ENCODE peak calls at places on chromosomes 5 and 9, in nine cellular contexts. One of them, this sample, is unnamed.

GRCh38 chr9:11086561-11086960 is 473.8 kb upstream of the PTPRD start:
- DNase-seq in ACHN: no peak
- DNase-seq in activated CD4-positive, alpha-beta T cell treated with anti-CD3 and anti-CD28 coated beads, Interleukin-2, amount 50 U/mL, for 1 hour: no peak
- DNase-seq in AG20443: no peak
- DNase-seq in Calu3: no peak
- DNase-seq in Right ventricle myocardium inferior: no peak
- DNase-seq in GM04504: no peak
- DNase-seq in NCI-H526: no peak
- DNase-seq in B cell: no peak
- DNase-seq in this sample: no peak

GRCh38 chr9:21331676-21332402 is 3.4 kb downstream of the KLHL9 start:
- DNase-seq in ACHN: no peak
- DNase-seq in activated CD4-positive, alpha-beta T cell treated with anti-CD3 and anti-CD28 coated beads, Interleukin-2, amount 50 U/mL, for 1 hour: no peak
- DNase-seq in AG20443: no peak
- DNase-seq in Calu3: no peak
- DNase-seq in Right ventricle myocardium inferior: no peak
- DNase-seq in GM04504: no peak
- DNase-seq in NCI-H526: no peak
- DNase-seq in B cell: no peak
- DNase-seq in this sample: no peak

GRCh38 chr5:7878381-7878873 is 9.5 kb downstream of the MTRR start:
- DNase-seq in ACHN: peak; percentile 19
- DNase-seq in activated CD4-positive, alpha-beta T cell treated with anti-CD3 and anti-CD28 coated beads, Interleukin-2, amount 50 U/mL, for 1 hour: no peak
- DNase-seq in AG20443: peak; percentile 42
- DNase-seq in Calu3: no peak
- DNase-seq in Right ventricle myocardium inferior: no peak
- DNase-seq in GM04504: no peak
- DNase-seq in NCI-H526: no peak
- DNase-seq in B cell: no peak
- DNase-seq in this sample: no peak

GRCh38 chr9:134624119-134624826 is 17.3 kb upstream of the COL5A1 start:
- DNase-seq in ACHN: no peak
- DNase-seq in activated CD4-positive, alpha-beta T cell treated with anti-CD3 and anti-CD28 coated beads, Interleukin-2, amount 50 U/mL, for 1 hour: no peak
- DNase-seq in AG20443: peak; percentile 64
- DNase-seq in Calu3: no peak
- DNase-seq in Right ventricle myocardium inferior: no peak
- DNase-seq in GM04504: no peak
- DNase-seq in NCI-H526: no peak
- DNase-seq in B cell: no peak
- DNase-seq in this sample: no peak

GRCh38 chr5:69467442-69468225 is 25.0 kb upstream of the OCLN start:
- DNase-seq in ACHN: no peak
- DNase-seq in activated CD4-positive, alpha-beta T cell treated with anti-CD3 and anti-CD28 coated beads, Interleukin-2, amount 50 U/mL, for 1 hour: no peak
- DNase-seq in AG20443: no peak
- DNase-seq in Calu3: no peak
- DNase-seq in Right ventricle myocardium inferior: no peak
- DNase-seq in GM04504: no peak
- DNase-seq in NCI-H526: no peak
- DNase-seq in B cell: no peak
- DNase-seq in this sample: no peak

GRCh38 chr5:74393943-74394342 is 246.6 kb downstream of the ENC1 start:
- DNase-seq in ACHN: no peak
- DNase-seq in activated CD4-positive, alpha-beta T cell treated with anti-CD3 and anti-CD28 coated beads, Interleukin-2, amount 50 U/mL, for 1 hour: no peak
- DNase-seq in AG20443: no peak
- DNase-seq in Calu3: no peak
- DNase-seq in Right ventricle myocardium inferior: no peak
- DNase-seq in GM04504: no peak
- DNase-seq in NCI-H526: no peak
- DNase-seq in B cell: no peak
- DNase-seq in this sample: no peak

GRCh38 chr5:171924493-171925122 is 81.8 kb downstream of the FBXW11 start:
- DNase-seq in ACHN: no peak
- DNase-seq in activated CD4-positive, alpha-beta T cell treated with anti-CD3 and anti-CD28 coated beads, Interleukin-2, amount 50 U/mL, for 1 hour: no peak
- DNase-seq in AG20443: no peak
- DNase-seq in Calu3: no peak
- DNase-seq in Right ventricle myocardium inferior: no peak
- DNase-seq in GM04504: no peak
- DNase-seq in NCI-H526: no peak
- DNase-seq in B cell: no peak
- DNase-seq in this sample: no peak

GRCh38 chr9:98658965-98659364 is 49.8 kb downstream of the GABBR2 start:
- DNase-seq in ACHN: no peak
- DNase-seq in activated CD4-positive, alpha-beta T cell treated with anti-CD3 and anti-CD28 coated beads, Interleukin-2, amount 50 U/mL, for 1 hour: no peak
- DNase-seq in AG20443: peak; percentile 22
- DNase-seq in Calu3: no peak
- DNase-seq in Right ventricle myocardium inferior: no peak
- DNase-seq in GM04504: peak; percentile 33
- DNase-seq in NCI-H526: no peak
- DNase-seq in B cell: no peak
- DNase-seq in this sample: no peak

GRCh38 chr5:102114525-102115069 is 181.5 kb downstream of the SLCO4C1 start:
- DNase-seq in ACHN: no peak
- DNase-seq in activated CD4-positive, alpha-beta T cell treated with anti-CD3 and anti-CD28 coated beads, Interleukin-2, amount 50 U/mL, for 1 hour: no peak
- DNase-seq in AG20443: no peak
- DNase-seq in Calu3: no peak
- DNase-seq in Right ventricle myocardium inferior: no peak
- DNase-seq in GM04504: no peak
- DNase-seq in NCI-H526: no peak
- DNase-seq in B cell: no peak
- DNase-seq in this sample: no peak

GRCh38 chr9:95880011-95880690 is 4.7 kb downstream of the ERCC6L2 start:
- DNase-seq in ACHN: no peak
- DNase-seq in activated CD4-positive, alpha-beta T cell treated with anti-CD3 and anti-CD28 coated beads, Interleukin-2, amount 50 U/mL, for 1 hour: no peak
- DNase-seq in AG20443: no peak
- DNase-seq in Calu3: no peak
- DNase-seq in Right ventricle myocardium inferior: no peak
- DNase-seq in GM04504: no peak
- DNase-seq in NCI-H526: no peak
- DNase-seq in B cell: no peak
- DNase-seq in this sample: peak; percentile 17

GRCh38 chr5:181217111-181217804 is 5.8 kb upstream of the TRIM41 start:
- DNase-seq in ACHN: peak; percentile 62
- DNase-seq in activated CD4-positive, alpha-beta T cell treated with anti-CD3 and anti-CD28 coated beads, Interleukin-2, amount 50 U/mL, for 1 hour: peak; percentile 63
- DNase-seq in AG20443: peak; percentile 52
- DNase-seq in Calu3: peak; percentile 67
- DNase-seq in Right ventricle myocardium inferior: no peak
- DNase-seq in GM04504: no peak
- DNase-seq in NCI-H526: no peak
- DNase-seq in B cell: peak; percentile 72
- DNase-seq in this sample: peak; percentile 65

GRCh38 chr5:172607213-172607793 is 33.8 kb upstream of the NEURL1B start:
- DNase-seq in ACHN: no peak
- DNase-seq in activated CD4-positive, alpha-beta T cell treated with anti-CD3 and anti-CD28 coated beads, Interleukin-2, amount 50 U/mL, for 1 hour: no peak
- DNase-seq in AG20443: no peak
- DNase-seq in Calu3: no peak
- DNase-seq in Right ventricle myocardium inferior: peak; percentile 86
- DNase-seq in GM04504: no peak
- DNase-seq in NCI-H526: no peak
- DNase-seq in B cell: no peak
- DNase-seq in this sample: no peak

GRCh38 chr5:169331292-169331852 is 30.4 kb upstream of the SLIT3 start:
- DNase-seq in ACHN: no peak
- DNase-seq in activated CD4-positive, alpha-beta T cell treated with anti-CD3 and anti-CD28 coated beads, Interleukin-2, amount 50 U/mL, for 1 hour: no peak
- DNase-seq in AG20443: peak; percentile 44
- DNase-seq in Calu3: no peak
- DNase-seq in Right ventricle myocardium inferior: no peak
- DNase-seq in GM04504: no peak
- DNase-seq in NCI-H526: no peak
- DNase-seq in B cell: no peak
- DNase-seq in this sample: no peak

GRCh38 chr5:139064613-139065012 is 133.6 kb downstream of the SIL1 start:
- DNase-seq in ACHN: peak; percentile 10
- DNase-seq in activated CD4-positive, alpha-beta T cell treated with anti-CD3 and anti-CD28 coated beads, Interleukin-2, amount 50 U/mL, for 1 hour: no peak
- DNase-seq in AG20443: no peak
- DNase-seq in Calu3: peak; percentile 41
- DNase-seq in Right ventricle myocardium inferior: no peak
- DNase-seq in GM04504: no peak
- DNase-seq in NCI-H526: no peak
- DNase-seq in B cell: no peak
- DNase-seq in this sample: no peak

GRCh38 chr5:150759334-150759583 is 442 bp upstream of the DCTN4 start:
- DNase-seq in ACHN: no peak
- DNase-seq in activated CD4-positive, alpha-beta T cell treated with anti-CD3 and anti-CD28 coated beads, Interleukin-2, amount 50 U/mL, for 1 hour: no peak
- DNase-seq in AG20443: no peak
- DNase-seq in Calu3: no peak
- DNase-seq in Right ventricle myocardium inferior: no peak
- DNase-seq in GM04504: no peak
- DNase-seq in NCI-H526: no peak
- DNase-seq in B cell: no peak
- DNase-seq in this sample: no peak

GRCh38 chr5:157280511-157280910 is 14.6 kb downstream of the CYFIP2 start:
- DNase-seq in ACHN: no peak
- DNase-seq in activated CD4-positive, alpha-beta T cell treated with anti-CD3 and anti-CD28 coated beads, Interleukin-2, amount 50 U/mL, for 1 hour: no peak
- DNase-seq in AG20443: no peak
- DNase-seq in Calu3: no peak
- DNase-seq in Right ventricle myocardium inferior: no peak
- DNase-seq in GM04504: no peak
- DNase-seq in NCI-H526: no peak
- DNase-seq in B cell: no peak
- DNase-seq in this sample: no peak

GRCh38 chr5:146940295-146940694 is 61.7 kb upstream of the PPP2R2B start:
- DNase-seq in ACHN: no peak
- DNase-seq in activated CD4-positive, alpha-beta T cell treated with anti-CD3 and anti-CD28 coated beads, Interleukin-2, amount 50 U/mL, for 1 hour: no peak
- DNase-seq in AG20443: no peak
- DNase-seq in Calu3: no peak
- DNase-seq in Right ventricle myocardium inferior: no peak
- DNase-seq in GM04504: no peak
- DNase-seq in NCI-H526: no peak
- DNase-seq in B cell: no peak
- DNase-seq in this sample: no peak

GRCh38 chr5:132176543-132176945 is 51.1 kb downstream of the P4HA2 start:
- DNase-seq in ACHN: no peak
- DNase-seq in activated CD4-positive, alpha-beta T cell treated with anti-CD3 and anti-CD28 coated beads, Interleukin-2, amount 50 U/mL, for 1 hour: no peak
- DNase-seq in AG20443: no peak
- DNase-seq in Calu3: no peak
- DNase-seq in Right ventricle myocardium inferior: no peak
- DNase-seq in GM04504: no peak
- DNase-seq in NCI-H526: no peak
- DNase-seq in B cell: no peak
- DNase-seq in this sample: no peak

GRCh38 chr5:72523960-72524582 is 16.9 kb upstream of the ZNF366 start:
- DNase-seq in ACHN: peak; percentile 62
- DNase-seq in activated CD4-positive, alpha-beta T cell treated with anti-CD3 and anti-CD28 coated beads, Interleukin-2, amount 50 U/mL, for 1 hour: no peak
- DNase-seq in AG20443: peak; percentile 41
- DNase-seq in Calu3: peak; percentile 13
- DNase-seq in Right ventricle myocardium inferior: no peak
- DNase-seq in GM04504: peak; percentile 54
- DNase-seq in NCI-H526: peak; percentile 32
- DNase-seq in B cell: peak; percentile 57
- DNase-seq in this sample: no peak

GRCh38 chr9:133855802-133856592 is 117.8 kb upstream of the SARDH start:
- DNase-seq in ACHN: no peak
- DNase-seq in activated CD4-positive, alpha-beta T cell treated with anti-CD3 and anti-CD28 coated beads, Interleukin-2, amount 50 U/mL, for 1 hour: no peak
- DNase-seq in AG20443: no peak
- DNase-seq in Calu3: no peak
- DNase-seq in Right ventricle myocardium inferior: no peak
- DNase-seq in GM04504: peak; percentile 94
- DNase-seq in NCI-H526: no peak
- DNase-seq in B cell: no peak
- DNase-seq in this sample: no peak

GRCh38 chr5:133824661-133825254 is 143.7 kb downstream of the C5orf15 start:
- DNase-seq in ACHN: no peak
- DNase-seq in activated CD4-positive, alpha-beta T cell treated with anti-CD3 and anti-CD28 coated beads, Interleukin-2, amount 50 U/mL, for 1 hour: no peak
- DNase-seq in AG20443: no peak
- DNase-seq in Calu3: no peak
- DNase-seq in Right ventricle myocardium inferior: no peak
- DNase-seq in GM04504: no peak
- DNase-seq in NCI-H526: no peak
- DNase-seq in B cell: no peak
- DNase-seq in this sample: no peak

GRCh38 chr5:115424030-115424429 is 120.5 kb downstream of the FEM1C start:
- DNase-seq in ACHN: no peak
- DNase-seq in activated CD4-positive, alpha-beta T cell treated with anti-CD3 and anti-CD28 coated beads, Interleukin-2, amount 50 U/mL, for 1 hour: no peak
- DNase-seq in AG20443: no peak
- DNase-seq in Calu3: no peak
- DNase-seq in Right ventricle myocardium inferior: no peak
- DNase-seq in GM04504: no peak
- DNase-seq in NCI-H526: no peak
- DNase-seq in B cell: no peak
- DNase-seq in this sample: no peak

GRCh38 chr5:43017438-43017820 is 22.7 kb downstream of the ANXA2R start:
- DNase-seq in ACHN: no peak
- DNase-seq in activated CD4-positive, alpha-beta T cell treated with anti-CD3 and anti-CD28 coated beads, Interleukin-2, amount 50 U/mL, for 1 hour: no peak
- DNase-seq in AG20443: peak; percentile 39
- DNase-seq in Calu3: no peak
- DNase-seq in Right ventricle myocardium inferior: no peak
- DNase-seq in GM04504: no peak
- DNase-seq in NCI-H526: peak; percentile 61
- DNase-seq in B cell: no peak
- DNase-seq in this sample: no peak

GRCh38 chr5:66796306-66797292 is 200.4 kb downstream of the MAST4 start:
- DNase-seq in ACHN: no peak
- DNase-seq in activated CD4-positive, alpha-beta T cell treated with anti-CD3 and anti-CD28 coated beads, Interleukin-2, amount 50 U/mL, for 1 hour: no peak
- DNase-seq in AG20443: peak; percentile 47
- DNase-seq in Calu3: peak; percentile 21
- DNase-seq in Right ventricle myocardium inferior: no peak
- DNase-seq in GM04504: no peak
- DNase-seq in NCI-H526: no peak
- DNase-seq in B cell: no peak
- DNase-seq in this sample: no peak

GRCh38 chr9:112894031-112894430 is 3.4 kb upstream of the SLC46A2 start:
- DNase-seq in ACHN: no peak
- DNase-seq in activated CD4-positive, alpha-beta T cell treated with anti-CD3 and anti-CD28 coated beads, Interleukin-2, amount 50 U/mL, for 1 hour: no peak
- DNase-seq in AG20443: peak; percentile 32
- DNase-seq in Calu3: no peak
- DNase-seq in Right ventricle myocardium inferior: no peak
- DNase-seq in GM04504: no peak
- DNase-seq in NCI-H526: no peak
- DNase-seq in B cell: no peak
- DNase-seq in this sample: no peak

GRCh38 chr5:181181650-181182565 is 23.1 kb downstream of the TRIM7 start:
- DNase-seq in ACHN: peak; percentile 77
- DNase-seq in activated CD4-positive, alpha-beta T cell treated with anti-CD3 and anti-CD28 coated beads, Interleukin-2, amount 50 U/mL, for 1 hour: peak; percentile 59
- DNase-seq in AG20443: peak; percentile 69
- DNase-seq in Calu3: peak; percentile 84
- DNase-seq in Right ventricle myocardium inferior: no peak
- DNase-seq in GM04504: no peak
- DNase-seq in NCI-H526: no peak
- DNase-seq in B cell: peak; percentile 77
- DNase-seq in this sample: peak; percentile 68

GRCh38 chr9:115422932-115423440 is 305.0 kb upstream of the TNC start:
- DNase-seq in ACHN: no peak
- DNase-seq in activated CD4-positive, alpha-beta T cell treated with anti-CD3 and anti-CD28 coated beads, Interleukin-2, amount 50 U/mL, for 1 hour: no peak
- DNase-seq in AG20443: no peak
- DNase-seq in Calu3: no peak
- DNase-seq in Right ventricle myocardium inferior: no peak
- DNase-seq in GM04504: no peak
- DNase-seq in NCI-H526: no peak
- DNase-seq in B cell: no peak
- DNase-seq in this sample: no peak

GRCh38 chr5:36073595-36074216 is 7.0 kb upstream of the UGT3A2 start:
- DNase-seq in ACHN: no peak
- DNase-seq in activated CD4-positive, alpha-beta T cell treated with anti-CD3 and anti-CD28 coated beads, Interleukin-2, amount 50 U/mL, for 1 hour: no peak
- DNase-seq in AG20443: no peak
- DNase-seq in Calu3: no peak
- DNase-seq in Right ventricle myocardium inferior: no peak
- DNase-seq in GM04504: no peak
- DNase-seq in NCI-H526: peak; percentile 70
- DNase-seq in B cell: peak; percentile 2
- DNase-seq in this sample: no peak

GRCh38 chr5:73558950-73559349 is 6.5 kb downstream of the ANKRA2 start:
- DNase-seq in ACHN: peak; percentile 18
- DNase-seq in activated CD4-positive, alpha-beta T cell treated with anti-CD3 and anti-CD28 coated beads, Interleukin-2, amount 50 U/mL, for 1 hour: no peak
- DNase-seq in AG20443: no peak
- DNase-seq in Calu3: no peak
- DNase-seq in Right ventricle myocardium inferior: no peak
- DNase-seq in GM04504: no peak
- DNase-seq in NCI-H526: no peak
- DNase-seq in B cell: no peak
- DNase-seq in this sample: no peak

GRCh38 chr9:126836216-126836615 is 24.2 kb upstream of the ZBTB34 start:
- DNase-seq in ACHN: no peak
- DNase-seq in activated CD4-positive, alpha-beta T cell treated with anti-CD3 and anti-CD28 coated beads, Interleukin-2, amount 50 U/mL, for 1 hour: no peak
- DNase-seq in AG20443: no peak
- DNase-seq in Calu3: no peak
- DNase-seq in Right ventricle myocardium inferior: no peak
- DNase-seq in GM04504: peak; percentile 18
- DNase-seq in NCI-H526: no peak
- DNase-seq in B cell: no peak
- DNase-seq in this sample: no peak

GRCh38 chr9:34961574-34962480 is 3.7 kb downstream of the PHF24 start:
- DNase-seq in ACHN: peak; percentile 23
- DNase-seq in activated CD4-positive, alpha-beta T cell treated with anti-CD3 and anti-CD28 coated beads, Interleukin-2, amount 50 U/mL, for 1 hour: no peak
- DNase-seq in AG20443: no peak
- DNase-seq in Calu3: peak; percentile 31
- DNase-seq in Right ventricle myocardium inferior: no peak
- DNase-seq in GM04504: no peak
- DNase-seq in NCI-H526: no peak
- DNase-seq in B cell: no peak
- DNase-seq in this sample: no peak

This sample was measured in central memory CD4-positive, alpha-beta T cell.